ENCODE peak calls at places on chromosome X, in seven cellular contexts. T is hepatocyte, U is left ventricle myocardium inferior, V is heart right ventricle, A is neural progenitor cell, Q is HCT116, K is MM.1S. O is an unnamed sample.

GRCh38 chrX:8404443-8404842 is 60.2 kb upstream of the VCX3B start:
- DNase-seq in U (no peak), V (no peak), K (no peak), A (peak), T (no peak), Q (no peak), O (no peak)

GRCh38 chrX:53312946-53313745 is 31.8 kb upstream of the IQSEC2 start:
- DNase-seq in T (peak), A (peak), U (peak), V (peak), Q (peak), K (peak), O (no peak)

GRCh38 chrX:108245462-108245861 is 153.9 kb downstream of the ATG4A start:
- DNase-seq in V (no peak), Q (no peak), A (no peak), K (no peak), T (no peak), U (no peak), O (no peak)

GRCh38 chrX:106670631-106671030 is 55.9 kb upstream of the RNF128 start:
- DNase-seq in U (no peak), Q (no peak), K (no peak), A (no peak), V (no peak), T (no peak), O (no peak)

GRCh38 chrX:143873343-143873742 is 10.5 kb upstream of the UBE2NL start:
- DNase-seq in Q (no peak), U (no peak), T (no peak), V (no peak), K (no peak), A (no peak), O (no peak)

GRCh38 chrX:153973127-153974002 is 811 bp downstream of the TMEM187 start:
- DNase-seq in Q (no peak), U (no peak), T (no peak), K (no peak), V (no peak), A (no peak), O (no peak)

GRCh38 chrX:10579018-10579752 is 41.2 kb downstream of the MID1 start:
- DNase-seq in A (no peak), K (no peak), T (peak), Q (peak), V (no peak), U (no peak), O (no peak)

GRCh38 chrX:127243654-127244053 is 424.1 kb downstream of the PRR32 start:
- DNase-seq in A (no peak), K (no peak), T (no peak), U (no peak), Q (no peak), V (no peak), O (no peak)

GRCh38 chrX:18654873-18655836 is 16.8 kb downstream of the RS1 start:
- DNase-seq in K (no peak), Q (no peak), T (no peak), U (no peak), A (no peak), V (no peak), O (no peak)

GRCh38 chrX:2608638-2609430 is 82.3 kb upstream of the CD99 start:
- DNase-seq in U (peak), Q (peak), A (peak), K (peak), V (peak), T (peak), O (no peak)

GRCh38 chrX:42803320-42803719 is 25.4 kb upstream of the PPP1R2C start:
- DNase-seq in K (no peak), A (no peak), Q (no peak), V (no peak), U (no peak), T (no peak), O (no peak)

GRCh38 chrX:120140293-120140981 is 18.0 kb upstream of the RHOXF2 start:
- DNase-seq in K (no peak), T (no peak), V (no peak), Q (no peak), A (no peak), U (no peak), O (no peak)

GRCh38 chrX:118337687-118338086 is 8.2 kb upstream of the WDR44 start:
- DNase-seq in V (no peak), U (no peak), A (no peak), T (no peak), K (no peak), Q (no peak), O (no peak)

GRCh38 chrX:32985544-32985943 is 225.8 kb downstream of the DMD start:
- DNase-seq in Q (no peak), U (no peak), V (no peak), T (no peak), A (no peak), K (no peak), O (no peak)

GRCh38 chrX:18725316-18725943 is 18.0 kb downstream of the PPEF1 start:
- DNase-seq in U (no peak), K (no peak), V (no peak), T (no peak), Q (no peak), A (no peak), O (no peak)

GRCh38 chrX:129360175-129360574 is 163.1 kb downstream of the SMARCA1 start:
- DNase-seq in Q (peak), V (no peak), K (peak), T (peak), U (no peak), A (peak), O (peak)

DNA sequence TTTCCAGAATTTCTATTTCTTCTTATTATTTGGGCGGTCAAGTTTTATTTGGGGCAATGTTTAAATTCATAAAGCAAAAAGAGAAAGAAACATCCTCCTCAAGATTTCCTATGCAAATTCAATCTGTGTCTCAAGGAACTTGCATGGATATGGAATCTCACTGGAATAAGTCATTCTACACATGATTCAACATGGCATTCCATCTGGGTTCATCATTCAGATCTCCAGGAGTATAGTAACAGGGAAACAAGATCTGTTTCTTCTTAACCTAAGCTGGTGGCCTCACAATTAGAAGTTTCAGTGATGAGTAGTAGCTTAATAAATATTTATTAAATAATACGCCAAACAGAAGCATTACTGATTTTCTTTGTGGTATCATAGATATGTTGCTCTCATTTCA is 19.8 kb downstream of the KLHL34 start:
- DNase-seq in A (no peak), T (no peak), Q (no peak), U (no peak), V (no peak), K (no peak), O (no peak)
- H3K4me3 ChIP-seq in A (no peak), T (no peak), Q (no peak), U (no peak), V (no peak), K (no peak), O (no peak)

GRCh38 chrX:7127058-7127457 is 20.5 kb upstream of the STS start:
- DNase-seq in Q (no peak), V (no peak), A (no peak), U (no peak), K (no peak), T (no peak), O (no peak)

GRCh38 chrX:7133036-7133412 is 14.5 kb upstream of the STS start:
- DNase-seq in T (no peak), K (no peak), A (no peak), U (peak), Q (no peak), V (peak), O (no peak)

GRCh38 chrX:7131621-7132020 is 15.9 kb upstream of the STS start:
- DNase-seq in Q (no peak), T (no peak), V (no peak), K (no peak), A (no peak), U (no peak), O (no peak)

DNA sequence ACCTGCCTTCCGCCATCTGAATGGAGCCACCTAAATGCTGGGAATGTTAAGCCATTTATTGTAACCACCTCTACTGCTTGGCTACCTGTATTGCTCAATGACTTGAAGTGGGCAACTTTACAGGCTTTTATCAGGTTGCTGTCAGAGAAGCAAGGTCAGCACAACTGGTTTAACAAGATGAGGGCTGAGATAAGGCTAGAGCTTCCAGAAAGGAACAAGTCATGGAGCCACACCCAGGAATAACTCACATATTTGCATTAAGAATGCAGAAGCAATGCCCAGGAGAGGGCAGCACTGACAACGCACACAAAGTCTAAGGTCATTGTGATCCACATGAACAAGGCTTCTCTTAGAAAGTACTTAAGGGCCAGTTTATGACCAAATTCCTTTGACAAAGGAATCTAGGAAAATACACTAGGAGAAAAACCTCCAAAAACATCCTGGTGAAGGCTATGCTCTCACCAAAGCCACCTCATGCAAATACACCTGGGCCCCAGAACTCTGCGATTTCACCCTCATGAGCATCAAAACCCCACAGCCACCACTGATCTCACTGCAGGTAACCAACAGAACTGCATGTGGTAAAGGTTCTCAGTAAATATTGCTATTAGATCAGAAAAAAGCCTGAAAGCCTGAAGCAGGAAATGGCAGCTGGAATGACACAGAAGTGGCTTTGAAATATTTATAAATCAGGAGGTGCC is 15.0 kb upstream of the STS start:
- DNase-seq in K (no peak), V (no peak), Q (peak), A (peak), U (no peak), T (peak), O (no peak)
- TF ChIP-seq CTCF in K (peak), V (no peak), Q (peak), A (peak), U (peak), T (peak), O (peak)

DNA sequence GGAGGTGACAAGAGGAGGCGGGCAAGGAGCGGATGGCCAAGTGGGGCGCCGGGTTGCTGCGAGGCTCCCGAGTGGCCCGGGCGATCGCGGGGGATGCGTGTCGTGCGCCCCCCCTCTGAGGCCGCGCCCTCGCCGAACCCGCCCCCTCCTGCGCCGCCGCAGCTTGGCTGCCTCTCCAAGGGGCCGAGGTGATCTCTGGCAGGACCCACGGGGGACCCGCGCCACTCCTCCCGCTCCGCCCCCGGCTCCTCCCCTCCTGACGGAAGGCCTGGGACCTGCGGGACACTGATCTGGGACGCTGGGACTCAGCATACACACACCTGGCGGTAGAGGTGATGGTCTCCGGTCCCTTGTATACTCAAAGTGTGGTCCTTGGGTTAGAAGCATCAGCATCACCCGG is 21.9 kb upstream of the FAM47C start:
- DNase-seq in A (peak), U (no peak), T (no peak), K (no peak), Q (no peak), V (no peak), O (no peak)
- H3K4me3 ChIP-seq in A (peak), U (peak), T (no peak), K (no peak), Q (no peak), V (no peak), O (no peak)

GRCh38 chrX:73215263-73215662 is 612 bp upstream of the NAP1L2 start:
- DNase-seq in U (no peak), T (no peak), A (no peak), V (no peak), Q (no peak), K (no peak), O (no peak)

GRCh38 chrX:73213734-73214133 is 917 bp downstream of the NAP1L2 start:
- DNase-seq in A (no peak), V (no peak), Q (no peak), T (no peak), U (no peak), K (no peak), O (no peak)

DNA sequence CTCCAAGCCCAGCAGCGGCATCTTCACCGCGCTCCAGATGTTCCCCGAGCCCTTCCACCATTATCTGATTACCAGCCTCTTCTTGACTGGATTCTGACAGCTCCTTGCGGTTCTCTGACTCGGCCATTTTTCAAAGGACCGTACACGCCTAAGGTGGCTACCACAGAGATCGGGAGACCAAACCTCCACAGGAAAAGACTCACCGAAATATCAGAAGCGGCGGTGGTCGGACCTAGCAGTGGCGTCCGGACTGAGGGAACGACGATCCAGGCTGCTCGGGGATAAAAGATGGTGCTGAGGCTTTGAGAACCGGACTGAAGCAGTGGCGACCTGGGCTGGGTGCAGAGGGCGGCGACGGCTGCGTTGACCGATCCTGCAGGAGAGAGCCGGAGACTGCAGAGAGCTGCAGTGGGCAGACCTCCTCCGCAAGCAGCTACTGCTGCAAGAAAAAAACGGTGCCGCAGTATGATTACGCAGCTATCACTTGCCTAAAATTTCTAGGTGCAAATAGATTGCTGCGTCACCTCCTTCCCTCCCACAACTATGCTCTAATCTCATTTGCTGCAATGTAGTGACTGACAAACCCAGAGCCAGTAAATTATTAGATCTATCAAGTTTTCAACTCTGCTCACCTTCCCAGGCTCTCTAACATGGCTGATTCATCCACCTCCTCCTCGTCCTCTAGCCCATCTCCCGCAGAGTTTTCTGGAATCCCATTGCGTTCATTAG is at the start of gene NAP1L2:
- DNase-seq in Q (no peak), U (peak), A (peak), K (peak), T (peak), V (peak), O (no peak)
- TF ChIP-seq CTCF in Q (no peak), U (no peak), A (no peak), K (no peak), T (no peak), V (no peak), O (no peak)

GRCh38 chrX:55056820-55057690 is 17.8 kb upstream of the PAGE2B start:
- DNase-seq in V (no peak), K (peak), Q (no peak), T (no peak), A (no peak), U (no peak), O (no peak)
- H3K4me3 ChIP-seq in V (no peak), K (no peak), Q (no peak), T (no peak), A (no peak), U (peak), O (no peak)

GRCh38 chrX:28552322-28552721 is 34.9 kb upstream of the IL1RAPL1 start:
- DNase-seq in U (no peak), K (no peak), V (no peak), A (no peak), Q (no peak), T (no peak), O (no peak)

GRCh38 chrX:28550331-28550872 is 36.8 kb upstream of the IL1RAPL1 start:
- DNase-seq in V (no peak), K (no peak), T (no peak), U (no peak), Q (no peak), A (no peak), O (no peak)

GRCh38 chrX:28552882-28553829 is 34.1 kb upstream of the IL1RAPL1 start:
- DNase-seq in T (no peak), Q (no peak), U (no peak), V (no peak), A (no peak), K (no peak), O (no peak)

GRCh38 chrX:28549839-28550238 is 37.4 kb upstream of the IL1RAPL1 start:
- DNase-seq in A (no peak), Q (no peak), V (no peak), K (no peak), U (no peak), T (no peak), O (no peak)
- TF ChIP-seq CTCF in A (no peak), Q (no peak), V (no peak), K (no peak), U (no peak), T (no peak), O (no peak)

GRCh38 chrX:82591421-82591820 is 916.7 kb upstream of the POU3F4 start:
- DNase-seq in A (no peak), U (no peak), K (no peak), T (no peak), V (no peak), Q (no peak), O (no peak)

GRCh38 chrX:82589410-82589809 is 918.7 kb upstream of the POU3F4 start:
- DNase-seq in Q (peak), V (no peak), T (no peak), K (no peak), U (no peak), A (no peak), O (no peak)

DNA sequence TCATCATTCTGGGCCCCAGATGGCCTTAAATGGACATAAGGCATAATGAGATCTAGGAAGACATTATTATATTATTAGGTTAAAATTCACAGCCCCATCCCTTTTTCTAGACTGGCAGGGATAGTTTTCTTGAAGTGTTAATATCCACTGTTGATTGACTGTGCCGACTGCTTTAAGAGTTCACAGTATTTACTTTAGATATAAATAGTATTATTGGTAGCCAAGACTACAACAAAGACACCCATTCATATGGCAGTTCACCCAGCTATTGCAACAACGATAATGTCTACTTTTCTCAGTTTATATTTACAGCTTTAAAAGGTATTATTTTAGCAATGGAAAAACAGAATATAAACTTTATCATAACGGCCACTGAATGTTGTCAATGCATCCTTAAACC is 922.2 kb upstream of the POU3F4 start:
- DNase-seq in U (no peak), A (no peak), Q (no peak), T (no peak), K (no peak), V (no peak), O (no peak)
- H3K4me3 ChIP-seq in U (no peak), A (no peak), Q (no peak), T (no peak), K (no peak), V (no peak), O (no peak)

GRCh38 chrX:97685753-97686152 is 802.0 kb downstream of the RPA4 start:
- DNase-seq in A (peak), T (peak), U (no peak), K (peak), Q (peak), V (no peak), O (no peak)
- TF ChIP-seq CTCF in A (peak), T (peak), U (peak), K (peak), Q (peak), V (no peak), O (peak)

GRCh38 chrX:16718824-16719333 is 533 bp upstream of the SYAP1 start:
- DNase-seq in U (no peak), A (no peak), V (no peak), T (no peak), K (no peak), Q (no peak), O (no peak)
- H3K4me3 ChIP-seq in U (peak), A (peak), V (peak), T (peak), K (peak), Q (peak), O (peak)

GRCh38 chrX:37926700-37927099 is 79.3 kb upstream of the DYNLT3 start:
- DNase-seq in V (no peak), U (no peak), T (peak), A (peak), Q (no peak), K (peak), O (no peak)
- TF ChIP-seq CTCF in V (peak), U (peak), T (peak), A (peak), Q (peak), K (peak), O (peak)